ENCODE peak calls at places on chromosomes 3 and 15, in ten cellular contexts. B is stimulated activated CD8-positive, alpha-beta memory T cell treated with anti-CD3 and anti-CD28 coated beads, Interleukin-4, amount 100 ng/mL, for 4 hours; G is activated CD4-positive, alpha-beta T cell treated with anti-CD3 and anti-CD28 coated beads for 24 hours; O is fibroblast of mammary gland; H is EH; K is GM23338; M is nucleus accumbens; Z is substantia nigra; A is NCI-H2171; T is AG08395. R is an unnamed sample.

GRCh38 chr3:16101295-16102186 is 72.9 kb upstream of the GALNT15 start:
- DNase-seq in B (no peak), G (no peak), O (peak; percentile 69), H (no peak), K (no peak), M (no peak), Z (no peak), A (no peak), T (no peak), R (peak; percentile 40)

GRCh38 chr15:65595960-65596359 is 15.0 kb downstream of the INTS14 start:
- DNase-seq in B (no peak), G (no peak), O (peak; percentile 19), H (no peak), K (peak; percentile 58), M (peak; percentile 0), Z (no peak), A (no peak), T (peak; percentile 17), R (no peak)

GRCh38 chr3:45870099-45870498 is 16.2 kb upstream of the CCR9 start:
- DNase-seq in B (peak; percentile 37), G (peak; percentile 15), O (no peak), H (no peak), K (no peak), M (no peak), Z (no peak), A (no peak), T (no peak), R (no peak)

GRCh38 chr3:194756460-194757355 is 71.0 kb downstream of the FAM43A start:
- DNase-seq in B (no peak), G (no peak), O (no peak), H (no peak), K (no peak), M (peak; percentile 86), Z (peak; percentile 91), A (peak; percentile 25), T (no peak), R (no peak)

GRCh38 chr3:25297667-25298585 is 130.1 kb upstream of the RARB start:
- DNase-seq in B (no peak), G (no peak), O (peak; percentile 60), H (peak; percentile 49), K (peak; percentile 28), M (no peak), Z (no peak), A (no peak), T (no peak), R (no peak)

GRCh38 chr3:99321261-99321660 is 317.1 kb upstream of the COL8A1 start:
- DNase-seq in B (no peak), G (no peak), O (no peak), H (no peak), K (no peak), M (no peak), Z (no peak), A (no peak), T (no peak), R (no peak)

GRCh38 chr3:136657526-136657925 is 94.7 kb downstream of the STAG1 start:
- DNase-seq in B (no peak), G (no peak), O (no peak), H (no peak), K (no peak), M (no peak), Z (no peak), A (no peak), T (no peak), R (no peak)

GRCh38 chr3:62749130-62749529 is 126.1 kb downstream of the CADPS start:
- DNase-seq in B (no peak), G (no peak), O (no peak), H (no peak), K (no peak), M (no peak), Z (no peak), A (no peak), T (no peak), R (no peak)

GRCh38 chr3:50374363-50375108 is 15.2 kb upstream of the TMEM115 start:
- DNase-seq in B (no peak), G (no peak), O (no peak), H (no peak), K (no peak), M (no peak), Z (no peak), A (no peak), T (no peak), R (no peak)

GRCh38 chr15:85974348-85974705 is 105.3 kb upstream of the AGBL1 start:
- DNase-seq in B (no peak), G (no peak), O (no peak), H (no peak), K (no peak), M (no peak), Z (no peak), A (no peak), T (no peak), R (no peak)

GRCh38 chr15:74545061-74545460 is 4.0 kb downstream of the ARID3B start:
- DNase-seq in B (no peak), G (no peak), O (no peak), H (no peak), K (no peak), M (no peak), Z (no peak), A (no peak), T (no peak), R (no peak)

GRCh38 chr3:67349551-67350174 is 304.7 kb downstream of the SUCLG2 start:
- DNase-seq in B (no peak), G (peak; percentile 33), O (peak; percentile 41), H (peak; percentile 37), K (no peak), M (no peak), Z (no peak), A (no peak), T (no peak), R (no peak)

GRCh38 chr3:5809811-5810210 is 622.3 kb downstream of the EDEM1 start:
- DNase-seq in B (no peak), G (no peak), O (no peak), H (no peak), K (no peak), M (no peak), Z (no peak), A (no peak), T (no peak), R (no peak)

GRCh38 chr3:193782280-193782654 is 189.3 kb downstream of the OPA1 start:
- DNase-seq in B (no peak), G (no peak), O (no peak), H (peak; percentile 2), K (no peak), M (no peak), Z (no peak), A (no peak), T (no peak), R (peak; percentile 96)

GRCh38 chr3:30693470-30694120 is 87.2 kb downstream of the TGFBR2 start:
- DNase-seq in B (peak; percentile 11), G (no peak), O (peak; percentile 74), H (peak; percentile 77), K (peak; percentile 89), M (no peak), Z (no peak), A (no peak), T (peak; percentile 78), R (peak; percentile 65)

R was measured in Caco-2.